ENCODE peak calls at places on chromosomes 2 and 18, in ten cellular contexts. C is IMR-90, O is prostate gland, P is testis, V is uterus, R is transverse colon, L is right lobe of liver, Z is tibial nerve, B is K562, D is HCT116. E is an unnamed sample. For H3K36me3 and H3K4me1, the result is how much of the 10 kb centered on the place peaks cover.

GRCh38 chr2:38720613-38721241 is 30.4 kb downstream of the SRSF7 start:
- DNase-seq in R (peak), L (peak), V (peak), P (peak), Z (peak), B (peak), O (peak), C (peak), D (no peak), E (peak)

GRCh38 chr2:33552758-33553461 is 46.2 kb downstream of the FAM98A start:
- DNase-seq in B (no peak), V (no peak), L (peak), C (peak), O (no peak), P (no peak), R (no peak), D (no peak), Z (no peak), E (no peak)

GRCh38 chr2:235066895-235067294 is 115.1 kb downstream of the SH3BP4 start:
- DNase-seq in B (no peak), P (no peak), C (no peak), D (no peak), O (no peak), L (no peak), Z (no peak), V (no peak), R (no peak), E (no peak)

GRCh38 chr18:27685807-27686412 is 491.0 kb downstream of the CDH2 start:
- DNase-seq in B (peak), L (no peak), V (no peak), O (no peak), P (peak), R (no peak), D (peak), Z (no peak), C (peak), E (no peak)

GRCh38 chr2:88148929-88149438 is 21.1 kb upstream of the FABP1 start:
- DNase-seq in O (no peak), C (no peak), Z (no peak), L (no peak), V (no peak), B (no peak), P (no peak), D (no peak), R (no peak), E (no peak)

GRCh38 chr2:147045113-147045512 is 799.7 kb upstream of the ACVR2A start:
- DNase-seq in R (peak), L (peak), V (peak), C (peak), O (no peak), Z (peak), D (peak), B (peak), P (peak), E (no peak)

GRCh38 chr2:144707927-144708326 is 188.0 kb upstream of the ZEB2 start:
- DNase-seq in C (peak), O (no peak), V (no peak), R (no peak), L (no peak), P (no peak), Z (no peak), B (no peak), D (no peak), E (no peak)

GRCh38 chr2:172084734-172085459 is 410 bp upstream of the DLX1 start:
- DNase-seq in C (peak), O (no peak), Z (no peak), D (peak), L (no peak), B (peak), P (peak), V (peak), R (peak), E (no peak)

GRCh38 chr2:16038586-16038985 is 98.2 kb downstream of the MYCN start:
- DNase-seq in D (no peak), L (no peak), Z (no peak), P (no peak), R (no peak), O (no peak), V (no peak), C (no peak), B (no peak), E (no peak)

GRCh38 chr2:47354013-47354816 is 48.7 kb upstream of the MSH2 start:
- DNase-seq in V (no peak), C (peak), P (no peak), L (no peak), Z (no peak), O (no peak), B (peak), R (peak), D (no peak), E (no peak)

GRCh38 chr2:213284105-213285090 is at the start of gene SPAG16:
- DNase-seq in Z (peak), L (peak), C (peak), P (peak), R (peak), V (peak), D (no peak), O (peak), B (peak), E (no peak)

GRCh38 chr2:161096336-161096735 is 63.9 kb upstream of the TANK start:
- DNase-seq in Z (no peak), B (no peak), O (no peak), R (no peak), L (no peak), P (no peak), V (no peak), D (no peak), C (no peak), E (no peak)

GRCh38 chr18:50644807-50645206 is 84.9 kb downstream of the MAPK4 start:
- DNase-seq in C (no peak), D (peak), R (no peak), L (no peak), V (no peak), O (no peak), B (peak), P (no peak), Z (no peak), E (no peak)

GRCh38 chr2:190563109-190563508 is 28.6 kb upstream of the NEMP2 start:
- DNase-seq in P (no peak), D (no peak), C (no peak), R (no peak), L (no peak), O (no peak), V (no peak), Z (no peak), B (no peak), E (no peak)

GRCh38 chr2:150320623-150321022 is 166.8 kb downstream of the RND3 start:
- DNase-seq in D (no peak), V (no peak), Z (no peak), R (no peak), C (no peak), P (no peak), B (no peak), L (no peak), O (no peak), E (no peak)

GRCh38 chr18:45412577-45412976 is 202.7 kb upstream of the SLC14A2 start:
- DNase-seq in O (no peak), C (no peak), L (no peak), B (no peak), D (no peak), V (no peak), P (no peak), Z (no peak), R (no peak), E (no peak)

GRCh38 chr2:182559623-182560022 is 132.8 kb upstream of the PDE1A start:
- DNase-seq in O (no peak), D (peak), P (no peak), R (no peak), L (no peak), B (no peak), V (no peak), Z (no peak), C (peak), E (no peak)

GRCh38 chr2:239991689-239992314 is 33.3 kb downstream of the NDUFA10 start:
- DNase-seq in P (peak), O (peak), Z (no peak), R (no peak), C (peak), L (no peak), B (peak), D (peak), V (peak), E (no peak)

GRCh38 chr2:23600336-23600735 is 215.4 kb downstream of the KLHL29 start:
- DNase-seq in V (no peak), O (no peak), P (no peak), L (no peak), Z (no peak), C (no peak), R (no peak), D (no peak), B (no peak), E (no peak)

GRCh38 chr2:20758997-20759396 is 63.9 kb downstream of the LDAH start:
- DNase-seq in Z (no peak), P (no peak), D (no peak), C (no peak), B (no peak), L (no peak), R (no peak), O (no peak), V (no peak), E (no peak)

GRCh38 chr2:127208313-127208712 is 11.8 kb downstream of the CYP27C1 start:
- DNase-seq in P (no peak), L (no peak), O (no peak), R (no peak), C (peak), D (no peak), Z (no peak), V (no peak), B (no peak), E (no peak)

GRCh38 chr2:68040078-68040477 is 22.7 kb downstream of the C1D start:
- DNase-seq in P (no peak), D (no peak), Z (no peak), O (no peak), B (no peak), L (no peak), C (peak), V (no peak), R (no peak), E (no peak)

GRCh38 chr2:163119964-163120363 is 281.4 kb upstream of the KCNH7 start:
- DNase-seq in C (no peak), V (no peak), R (no peak), B (no peak), P (peak), Z (no peak), O (no peak), D (no peak), L (no peak), E (no peak)

GRCh38 chr2:160440888-160441287 is 52.7 kb downstream of the RBMS1 start:
- DNase-seq in B (no peak), R (no peak), D (no peak), Z (no peak), V (no peak), L (no peak), O (no peak), C (no peak), P (no peak), E (no peak)

GRCh38 chr2:226123307-226123706 is 676.3 kb downstream of the IRS1 start:
- DNase-seq in B (no peak), C (no peak), R (no peak), P (no peak), O (peak), Z (no peak), L (no peak), V (no peak), D (no peak), E (no peak)

GRCh38 chr2:129984426-129984825 is 5.0 kb downstream of the RAB6C start:
- DNase-seq in O (no peak), R (no peak), D (no peak), V (no peak), C (no peak), P (no peak), Z (no peak), B (no peak), L (no peak), E (no peak)

GRCh38 chr2:177400337-177400923 is 7.9 kb downstream of the AGPS start:
- DNase-seq in V (no peak), B (no peak), O (no peak), P (no peak), L (no peak), R (no peak), C (peak), D (no peak), Z (no peak), E (no peak)

GRCh38 chr2:238093181-238094140 is 6.7 kb upstream of the ESPNL start:
- DNase-seq in R (no peak), L (peak), V (no peak), B (no peak), D (no peak), C (no peak), Z (no peak), P (peak), O (no peak), E (no peak)

GRCh38 chr2:19623488-19623887 is 265.1 kb upstream of the OSR1 start:
- DNase-seq in Z (no peak), B (no peak), O (no peak), C (peak), L (no peak), P (no peak), V (no peak), R (no peak), D (no peak), E (no peak)

GRCh38 chr2:16002575-16002974 is 62.2 kb downstream of the MYCN start:
- DNase-seq in P (no peak), V (no peak), Z (no peak), R (no peak), D (no peak), C (no peak), L (no peak), B (no peak), O (no peak), E (no peak)

GRCh38 chr2:171985076-171985475 is 14.7 kb upstream of the METAP1D start:
- DNase-seq in B (no peak), R (no peak), V (no peak), D (no peak), P (no peak), C (peak), O (no peak), Z (no peak), L (no peak), E (no peak)

GRCh38 chr18:70468861-70469570 is 180.2 kb downstream of the SOCS6 start:
- DNase-seq in B (no peak), L (no peak), O (no peak), P (peak), C (no peak), R (no peak), V (no peak), D (no peak), Z (no peak), E (no peak)

GRCh38 chr2:4662161-4662779 is 958.9 kb downstream of the DCDC2C start:
- DNase-seq in R (no peak), C (no peak), Z (no peak), P (no peak), V (no peak), O (no peak), L (no peak), B (no peak), D (no peak), E (no peak)
- TF ChIP-seq POLR2A in R (no peak), C (no peak), Z (no peak), P (no peak), V (no peak), O (no peak), L (no peak), B (no peak), D (no peak), E (no peak)

DNA sequence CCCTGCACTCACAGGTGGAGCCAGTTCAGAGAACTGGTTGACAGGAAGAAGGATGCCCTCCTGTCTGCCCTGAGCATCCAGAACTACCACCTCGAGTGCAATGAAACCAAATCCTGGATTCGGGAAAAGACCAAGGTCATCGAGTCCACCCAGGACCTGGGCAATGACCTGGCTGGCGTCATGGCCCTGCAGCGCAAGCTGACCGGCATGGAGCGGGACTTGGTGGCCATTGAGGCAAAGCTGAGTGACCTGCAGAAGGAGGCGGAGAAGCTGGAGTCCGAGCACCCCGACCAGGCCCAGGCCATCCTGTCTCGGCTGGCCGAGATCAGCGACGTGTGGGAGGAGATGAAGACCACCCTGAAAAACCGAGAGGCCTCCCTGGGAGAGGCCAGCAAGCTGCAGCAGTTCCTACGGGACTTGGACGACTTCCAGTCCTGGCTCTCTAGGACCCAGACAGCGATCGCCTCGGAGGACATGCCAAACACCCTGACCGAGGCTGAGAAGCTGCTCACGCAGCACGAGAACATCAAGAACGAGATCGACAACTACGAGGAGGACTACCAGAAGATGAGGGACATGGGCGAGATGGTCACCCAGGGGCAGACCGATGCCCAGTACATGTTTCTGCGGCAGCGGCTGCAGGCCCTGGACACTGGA is 92.5 kb upstream of the EML6 start:
- DNase-seq in O (no peak), C (no peak), P (peak), D (no peak), R (no peak), B (no peak), V (no peak), Z (no peak), L (peak), E (no peak)
- H3K36me3 ChIP-seq in O (under half), C (half or more), P (under half), D (under half), R (under half), B (half or more), V (under half), Z (half or more), L (under half), E (half or more)

DNA sequence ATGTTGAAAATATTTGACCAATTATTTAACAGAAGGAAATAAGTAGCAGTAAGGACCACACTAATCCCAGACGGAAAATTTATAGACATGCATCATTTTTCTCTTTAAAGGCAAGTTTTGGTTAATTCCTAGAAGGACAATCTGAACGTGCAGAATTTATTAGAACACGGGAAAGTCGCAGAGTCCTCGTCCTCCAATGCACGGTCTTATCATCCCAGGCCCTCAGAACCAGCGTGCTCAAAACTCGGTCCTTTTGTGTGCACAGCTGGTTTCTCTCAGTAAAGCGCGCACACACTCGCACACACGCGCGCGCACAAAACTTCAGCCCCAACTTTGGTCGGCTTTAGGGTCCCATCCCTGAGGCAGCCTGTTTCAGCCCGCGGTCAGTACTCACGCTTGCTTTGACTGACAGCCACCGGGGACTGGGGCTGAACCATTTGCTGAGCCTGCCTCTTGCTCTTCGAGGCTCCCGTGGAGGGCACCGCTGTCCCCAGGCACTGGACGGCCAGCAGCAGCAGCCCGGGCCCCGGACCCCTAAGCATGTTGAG is 533 bp downstream of the FN1 start:
- DNase-seq in P (peak), D (no peak), L (no peak), Z (no peak), V (peak), B (peak), O (no peak), R (peak), C (no peak), E (no peak)
- H3K4me1 ChIP-seq in P (under half), D (under half), L (under half), Z (under half), V (under half), B (under half), O (under half), R (under half), C (under half), E (under half)

GRCh38 chr2:207418422-207418821 is 111.3 kb upstream of the CREB1 start:
- DNase-seq in V (no peak), B (no peak), C (no peak), D (no peak), L (no peak), O (no peak), R (no peak), P (no peak), Z (no peak), E (no peak)

GRCh38 chr2:207413376-207413907 is 116.3 kb upstream of the CREB1 start:
- DNase-seq in Z (no peak), O (no peak), D (no peak), V (no peak), P (no peak), L (no peak), B (no peak), C (no peak), R (no peak), E (no peak)

GRCh38 chr2:207416111-207416510 is 113.7 kb upstream of the CREB1 start:
- DNase-seq in Z (no peak), C (no peak), P (no peak), L (peak), D (no peak), O (no peak), V (no peak), B (no peak), R (no peak), E (no peak)

GRCh38 chr2:207419331-207419730 is 110.4 kb upstream of the CREB1 start:
- DNase-seq in R (no peak), P (no peak), C (no peak), L (no peak), V (no peak), O (no peak), B (no peak), Z (no peak), D (no peak), E (no peak)

DNA sequence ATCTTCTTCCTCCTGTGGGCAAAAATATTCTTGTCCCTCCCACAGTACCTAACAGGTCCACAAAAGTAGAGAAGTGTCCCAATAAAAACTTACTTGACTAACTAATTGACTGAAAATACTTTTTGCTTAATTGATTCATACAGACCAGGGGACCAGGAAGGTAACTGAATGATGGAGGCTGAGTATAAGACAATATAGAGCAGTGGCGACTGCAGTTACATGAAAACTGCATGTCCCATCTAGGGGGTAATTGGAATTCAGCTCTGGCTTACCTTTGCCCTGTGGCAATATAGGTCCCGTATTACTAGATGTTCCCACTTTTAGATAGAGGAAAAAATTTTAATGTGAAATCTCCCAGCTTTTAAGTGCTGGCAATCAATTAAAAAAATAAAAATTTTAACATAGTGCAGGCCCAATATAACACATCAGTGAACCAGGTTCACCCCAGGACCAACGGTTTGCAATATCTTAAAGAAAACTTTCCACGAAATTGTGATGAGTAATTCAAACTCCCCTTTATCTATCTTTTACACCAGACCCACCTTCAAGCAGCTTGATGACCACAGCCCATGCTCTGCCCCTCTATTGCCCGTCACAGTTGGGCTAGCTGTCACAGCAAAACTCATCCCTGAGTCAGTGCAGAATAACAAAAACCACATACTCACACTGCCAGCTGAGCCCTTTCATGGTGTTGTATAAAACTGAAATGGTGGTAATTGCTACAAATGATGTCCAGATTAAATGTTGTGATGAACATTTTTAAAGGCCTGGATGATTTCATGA is 112.6 kb upstream of the CREB1 start:
- DNase-seq in O (no peak), R (no peak), V (no peak), D (no peak), B (peak), P (no peak), Z (no peak), L (no peak), C (peak), E (no peak)
- TF ChIP-seq POLR2A in O (no peak), R (no peak), V (no peak), D (no peak), B (no peak), P (no peak), Z (no peak), L (no peak), C (no peak), E (no peak)

GRCh38 chr18:3458378-3458777 is 8.4 kb downstream of the TGIF1 start:
- DNase-seq in Z (no peak), L (no peak), P (no peak), B (no peak), D (no peak), R (no peak), O (no peak), V (no peak), C (peak), E (no peak)
- H3K36me3 ChIP-seq in Z (half or more), L (under half), P (under half), B (half or more), D (half or more), R (under half), O (under half), V (under half), C (under half), E (under half)

DNA sequence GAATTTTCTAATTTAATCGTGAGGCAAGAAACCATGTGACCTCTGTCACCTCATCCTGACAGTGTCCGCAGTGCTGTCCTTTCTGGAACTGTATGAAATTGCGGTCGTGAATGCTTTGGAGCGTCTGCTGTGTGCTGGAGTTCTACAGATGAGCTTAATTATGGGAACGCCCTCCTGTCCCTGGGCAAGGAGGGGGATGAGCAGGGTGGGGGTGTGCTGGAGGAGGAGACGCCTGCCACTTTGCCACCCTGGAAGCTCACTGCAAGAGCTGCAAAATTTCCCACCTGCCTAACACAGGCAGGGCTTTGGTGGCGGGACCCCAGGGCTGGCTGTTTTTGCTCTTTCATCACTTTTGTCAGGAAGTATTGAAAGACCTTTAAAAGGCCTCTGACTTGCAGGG is 6.5 kb downstream of the LPIN1 start:
- DNase-seq in R (no peak), O (no peak), Z (no peak), B (no peak), V (no peak), D (no peak), P (peak), C (no peak), L (no peak), E (no peak)
- H3K4me1 ChIP-seq in R (half or more), O (under half), Z (half or more), B (half or more), V (under half), D (under half), P (under half), C (under half), L (under half), E (half or more)

E was measured in vagina.